ENCODE peak calls at places on chromosomes 1 and 21, in seven cellular contexts. W is B cell; D is MCF 10A; L is BE2C; U is cardiac muscle cell; Z is CD4-positive, alpha-beta T cell; H is sigmoid colon. R is an unnamed sample.

GRCh38 chr1:9877962-9878361 is 32.1 kb downstream of the CTNNBIP1 start:
- DNase-seq in U (no peak), W (no peak), Z (no peak), D (peak), H (no peak), L (no peak), R (peak)

GRCh38 chr1:26064591-26064990 is 2.8 kb downstream of the TRIM63 start:
- DNase-seq in L (no peak), U (no peak), D (no peak), Z (no peak), W (no peak), H (no peak), R (no peak)

GRCh38 chr1:207998691-207999090 is 87.8 kb upstream of the CD34 start:
- DNase-seq in W (no peak), Z (no peak), U (no peak), D (no peak), L (no peak), H (no peak), R (no peak)

GRCh38 chr1:94922756-94923465 is 4.0 kb downstream of the CNN3 start:
- DNase-seq in W (no peak), H (no peak), L (no peak), D (peak), U (no peak), Z (no peak), R (no peak)

GRCh38 chr1:63968663-63969460 is 195.0 kb downstream of the ROR1 start:
- DNase-seq in Z (no peak), D (peak), U (no peak), H (no peak), L (no peak), W (no peak), R (no peak)

GRCh38 chr1:11943619-11944018 is 9.1 kb downstream of the PLOD1 start:
- DNase-seq in L (no peak), D (no peak), Z (no peak), W (no peak), U (no peak), H (no peak), R (no peak)

GRCh38 chr1:53592521-53592982 is 133.4 kb downstream of the DMRTB1 start:
- DNase-seq in U (no peak), Z (no peak), L (no peak), H (peak), D (peak), W (no peak), R (no peak)

GRCh38 chr1:1684031-1684681 is 8.4 kb downstream of the SLC35E2B start:
- DNase-seq in D (no peak), H (no peak), Z (no peak), L (peak), U (no peak), W (no peak), R (no peak)

GRCh38 chr1:203380395-203381150 is 29.7 kb upstream of the FMOD start:
- DNase-seq in D (no peak), Z (no peak), W (no peak), H (no peak), L (no peak), U (no peak), R (no peak)

GRCh38 chr1:66676616-66677298 is 75.5 kb upstream of the DYNLT5 start:
- DNase-seq in U (no peak), W (no peak), Z (no peak), D (peak), H (no peak), L (no peak), R (peak)

GRCh38 chr1:218611916-218612580 is 266.9 kb downstream of the TGFB2 start:
- DNase-seq in Z (no peak), W (no peak), H (no peak), L (no peak), U (no peak), D (no peak), R (no peak)

GRCh38 chr1:20867847-20868246 is 80.7 kb upstream of the HP1BP3 start:
- DNase-seq in W (no peak), U (no peak), Z (no peak), H (no peak), L (no peak), D (peak), R (no peak)

GRCh38 chr1:26450906-26451305 is 18.8 kb downstream of the DHDDS start:
- DNase-seq in Z (no peak), L (no peak), W (no peak), D (no peak), H (no peak), U (no peak), R (no peak)

GRCh38 chr1:39829791-39830533 is 41.3 kb upstream of the BMP8B start:
- DNase-seq in W (no peak), U (no peak), H (no peak), D (no peak), Z (no peak), L (no peak), R (no peak)

GRCh38 chr21:16082038-16082816 is 352.4 kb downstream of the USP25 start:
- DNase-seq in L (no peak), W (no peak), H (no peak), Z (no peak), D (peak), U (peak), R (no peak)

GRCh38 chr1:159132271-159132881 is 39.0 kb upstream of the CADM3 start:
- DNase-seq in L (peak), D (peak), W (peak), Z (peak), H (peak), U (peak), R (peak)

GRCh38 chr1:214445846-214446614 is 105.4 kb downstream of the PTPN14 start:
- DNase-seq in W (no peak), D (peak), U (no peak), L (no peak), H (no peak), Z (no peak), R (peak)

GRCh38 chr1:198726455-198726854 is 87.6 kb downstream of the PTPRC start:
- DNase-seq in H (no peak), U (no peak), Z (no peak), W (no peak), L (no peak), D (no peak), R (no peak)

GRCh38 chr1:209335090-209335692 is 248.3 kb upstream of the CAMK1G start:
- DNase-seq in H (no peak), L (peak), D (peak), W (no peak), U (peak), Z (no peak), R (peak)

GRCh38 chr1:156124557-156125483 is 10.3 kb downstream of the LMNA start:
- DNase-seq in L (no peak), Z (no peak), H (no peak), W (no peak), D (peak), U (no peak), R (no peak)

GRCh38 chr1:212315907-212316306 is 30.7 kb downstream of the PPP2R5A start:
- DNase-seq in D (peak), Z (no peak), W (no peak), H (no peak), L (no peak), U (no peak), R (no peak)

GRCh38 chr1:178024504-178024903 is 54.6 kb upstream of the SEC16B start:
- DNase-seq in D (no peak), Z (no peak), L (no peak), W (no peak), H (no peak), U (no peak), R (no peak)

GRCh38 chr1:23548704-23549143 is 10.6 kb downstream of the ID3 start:
- DNase-seq in Z (no peak), U (no peak), W (no peak), H (peak), L (peak), D (no peak), R (no peak)

GRCh38 chr1:185238447-185238846 is 78.6 kb downstream of the IVNS1ABP start:
- DNase-seq in Z (no peak), W (no peak), L (no peak), H (no peak), U (no peak), D (peak), R (peak)

GRCh38 chr1:43367026-43367903 is 546 bp downstream of the ELOVL1 start:
- DNase-seq in U (no peak), D (peak), Z (peak), W (peak), H (no peak), L (no peak), R (peak)

GRCh38 chr1:5509664-5510452 is 482.4 kb downstream of the NPHP4 start:
- DNase-seq in W (peak), U (peak), Z (peak), D (peak), L (peak), H (no peak), R (peak)

GRCh38 chr1:216535751-216536150 is 112.5 kb upstream of the USH2A start:
- DNase-seq in Z (no peak), D (no peak), L (no peak), W (no peak), H (no peak), U (no peak), R (no peak)

GRCh38 chr1:31769720-31770390 is 5.7 kb upstream of the ADGRB2 start:
- DNase-seq in L (peak), D (peak), U (peak), H (no peak), W (no peak), Z (no peak), R (no peak)

GRCh38 chr1:103129255-103129654 is 20.9 kb upstream of the COL11A1 start:
- DNase-seq in L (no peak), Z (no peak), W (no peak), U (no peak), H (no peak), D (peak), R (no peak)

GRCh38 chr1:115423776-115424175 is 85.7 kb upstream of the NGF start:
- DNase-seq in Z (no peak), D (no peak), L (no peak), W (no peak), H (no peak), U (no peak), R (no peak)

GRCh38 chr1:110556471-110556807 is 37.5 kb upstream of the KCNA10 start:
- DNase-seq in Z (no peak), H (peak), W (no peak), L (no peak), U (no peak), D (no peak), R (no peak)

GRCh38 chr1:207831517-207832327 is 79.2 kb downstream of the CD34 start:
- DNase-seq in H (peak), L (no peak), D (no peak), Z (no peak), U (no peak), W (no peak), R (no peak)

GRCh38 chr1:11114966-11115365 is 15.3 kb upstream of the EXOSC10 start:
- DNase-seq in D (no peak), H (no peak), W (no peak), Z (no peak), U (no peak), L (no peak), R (no peak)

GRCh38 chr1:19647643-19648042 is 3.5 kb downstream of the NBL1 start:
- DNase-seq in H (no peak), U (no peak), L (no peak), Z (peak), D (no peak), W (no peak), R (no peak)

GRCh38 chr1:229913491-229913890 is 153.5 kb upstream of the GALNT2 start:
- DNase-seq in W (no peak), L (peak), U (peak), D (no peak), Z (no peak), H (no peak), R (no peak)

GRCh38 chr21:39094847-39095525 is 88.3 kb downstream of the PSMG1 start:
- DNase-seq in U (no peak), Z (no peak), L (no peak), D (no peak), H (no peak), W (no peak), R (no peak)

GRCh38 chr1:228695015-228695955 is 40.0 kb upstream of the RHOU start:
- DNase-seq in Z (no peak), L (no peak), W (no peak), D (peak), U (no peak), H (no peak), R (peak)

GRCh38 chr1:182299728-182300581 is 91.6 kb downstream of the GLUL start:
- DNase-seq in W (no peak), H (peak), L (no peak), D (peak), Z (no peak), U (no peak), R (peak)

GRCh38 chr1:182602945-182603645 is 1.1 kb downstream of the RGS16 start:
- DNase-seq in W (no peak), H (no peak), D (no peak), U (no peak), L (no peak), Z (no peak), R (no peak)

GRCh38 chr1:184028854-184029623 is 8.5 kb downstream of the COLGALT2 start:
- DNase-seq in H (no peak), Z (no peak), W (no peak), D (peak), L (peak), U (peak), R (no peak)
- TF ChIP-seq CTCF in H (no peak), Z (no peak), W (no peak), D (no peak), L (no peak), U (no peak), R (no peak)

GRCh38 chr1:172778461-172779455 is 119.9 kb downstream of the FASLG start:
- DNase-seq in L (no peak), H (no peak), W (no peak), D (peak), U (no peak), Z (no peak), R (no peak)
- TF ChIP-seq CTCF in L (peak), H (no peak), W (peak), D (peak), U (peak), Z (peak), R (no peak)

GRCh38 chr1:99648107-99648506 is 2.2 kb downstream of the PALMD start:
- DNase-seq in Z (no peak), U (no peak), H (no peak), D (peak), L (peak), W (no peak), R (no peak)
- TF ChIP-seq CTCF in Z (no peak), U (no peak), H (no peak), D (no peak), L (peak), W (no peak), R (peak)

DNA sequence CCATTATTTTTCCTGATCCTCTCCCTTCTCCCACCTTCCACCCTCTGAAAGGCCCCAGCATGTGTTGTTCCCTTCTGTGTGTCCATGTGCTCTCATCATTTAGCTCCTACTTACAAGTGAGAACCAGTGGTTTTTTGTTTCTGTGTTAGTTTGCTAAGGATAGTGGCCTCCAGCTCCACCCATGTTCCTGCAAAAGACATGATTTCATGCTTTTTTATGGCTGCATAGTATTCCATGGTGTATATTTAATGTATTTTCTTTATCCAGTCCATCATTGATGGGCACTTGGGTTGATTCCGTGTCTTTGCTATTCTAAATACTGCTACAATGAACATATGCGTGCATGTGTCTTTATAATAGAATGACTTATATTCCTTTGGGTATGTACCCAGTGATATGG is 89.4 kb upstream of the C1orf174 start:
- DNase-seq in L (no peak), W (no peak), Z (no peak), U (no peak), D (no peak), H (no peak), R (no peak)
- TF ChIP-seq CTCF in L (no peak), W (no peak), Z (no peak), U (no peak), D (no peak), H (no peak), R (no peak)

DNA sequence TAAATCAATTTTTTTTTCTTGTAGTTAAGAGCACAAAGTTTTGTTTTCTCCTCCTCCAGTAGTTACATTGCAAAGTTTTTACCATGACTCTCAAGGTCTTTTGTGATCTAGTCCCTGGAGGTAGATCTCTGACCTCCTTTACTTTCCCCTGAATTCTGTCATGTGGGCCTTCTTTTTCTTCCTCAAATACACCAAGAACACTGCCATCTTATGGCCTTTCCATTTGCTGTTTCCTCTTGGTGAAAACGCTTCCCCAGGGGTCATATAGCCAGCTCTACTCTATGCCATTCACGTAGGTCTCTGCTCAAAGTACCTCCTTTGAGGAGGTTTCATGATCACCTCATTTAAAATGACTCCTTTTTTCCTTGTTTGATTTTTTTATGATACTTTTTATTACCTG is 2.7 kb downstream of the DDX20 start:
- DNase-seq in H (no peak), U (no peak), L (no peak), W (no peak), Z (no peak), D (no peak), R (no peak)
- TF ChIP-seq CTCF in H (no peak), U (peak), L (peak), W (no peak), Z (no peak), D (no peak), R (no peak)

GRCh38 chr1:244011251-244011650 is 39.8 kb upstream of the ZBTB18 start:
- DNase-seq in U (no peak), H (no peak), L (no peak), Z (no peak), D (no peak), W (no peak), R (no peak)

GRCh38 chr1:244012232-244012631 is 38.9 kb upstream of the ZBTB18 start:
- DNase-seq in L (peak), H (no peak), D (peak), Z (no peak), W (no peak), U (no peak), R (peak)

GRCh38 chr1:244010599-244011211 is 40.4 kb upstream of the ZBTB18 start:
- DNase-seq in H (no peak), D (no peak), Z (no peak), U (no peak), L (no peak), W (no peak), R (no peak)

GRCh38 chr1:244011796-244012195 is 39.3 kb upstream of the ZBTB18 start:
- DNase-seq in Z (no peak), U (no peak), W (no peak), L (no peak), D (no peak), H (no peak), R (no peak)

DNA sequence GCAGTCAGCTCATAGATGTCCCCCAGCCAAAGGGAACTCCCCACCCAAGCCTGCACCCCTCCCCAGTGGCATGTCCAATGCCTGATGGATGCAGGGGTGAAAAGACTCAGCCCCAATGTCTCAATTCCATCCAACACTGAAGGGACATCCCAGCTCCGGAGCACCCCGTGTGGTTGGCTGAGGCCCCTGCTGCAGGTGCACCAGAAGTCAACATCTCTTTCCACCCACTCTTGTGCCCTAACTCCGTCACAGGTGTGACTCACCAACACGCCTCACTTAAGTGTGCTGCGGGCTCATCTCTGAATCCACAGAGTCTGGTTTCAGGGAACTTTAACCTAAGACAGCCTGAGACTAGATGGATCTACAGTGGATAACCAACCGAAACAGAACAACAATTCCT is 40.9 kb upstream of the ZBTB18 start:
- DNase-seq in D (peak), Z (no peak), W (no peak), U (no peak), H (no peak), L (no peak), R (no peak)
- TF ChIP-seq CTCF in D (no peak), Z (no peak), W (no peak), U (no peak), H (no peak), L (peak), R (no peak)

DNA sequence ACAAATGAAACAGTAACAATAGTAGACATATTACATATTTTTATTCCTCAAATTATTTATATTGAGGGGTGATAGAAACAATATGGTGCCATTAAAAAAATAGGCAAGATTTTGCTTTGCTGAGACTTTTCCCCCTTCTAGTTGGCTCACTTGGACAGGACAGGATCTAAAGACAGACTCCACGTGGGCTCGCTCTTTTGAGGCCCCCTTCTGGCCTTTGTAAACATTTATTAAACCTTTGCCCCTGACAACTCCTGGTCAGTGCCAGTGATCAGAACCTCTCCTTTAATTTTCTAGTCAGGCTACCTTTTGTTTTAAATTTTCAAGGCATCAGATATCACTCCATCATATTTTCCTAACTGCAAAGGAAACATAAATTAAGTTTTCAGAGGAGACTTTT is 49.7 kb upstream of the IFI44L start:
- DNase-seq in W (no peak), Z (no peak), U (no peak), D (peak), H (no peak), L (no peak), R (no peak)
- TF ChIP-seq CTCF in W (no peak), Z (no peak), U (no peak), D (no peak), H (no peak), L (no peak), R (no peak)

GRCh38 chr1:160418483-160418882 is 18.1 kb downstream of the VANGL2 start:
- DNase-seq in L (no peak), W (peak), H (no peak), Z (no peak), D (no peak), U (no peak), R (no peak)

GRCh38 chr1:160415696-160416298 is 15.4 kb downstream of the VANGL2 start:
- DNase-seq in H (no peak), Z (no peak), D (no peak), W (peak), L (no peak), U (no peak), R (no peak)

GRCh38 chr1:160413716-160414115 is 13.4 kb downstream of the VANGL2 start:
- DNase-seq in D (no peak), U (no peak), Z (no peak), L (no peak), H (no peak), W (peak), R (no peak)

GRCh38 chr1:160414836-160415235 is 14.5 kb downstream of the VANGL2 start:
- DNase-seq in D (peak), Z (no peak), H (no peak), W (no peak), L (no peak), U (no peak), R (peak)

DNA sequence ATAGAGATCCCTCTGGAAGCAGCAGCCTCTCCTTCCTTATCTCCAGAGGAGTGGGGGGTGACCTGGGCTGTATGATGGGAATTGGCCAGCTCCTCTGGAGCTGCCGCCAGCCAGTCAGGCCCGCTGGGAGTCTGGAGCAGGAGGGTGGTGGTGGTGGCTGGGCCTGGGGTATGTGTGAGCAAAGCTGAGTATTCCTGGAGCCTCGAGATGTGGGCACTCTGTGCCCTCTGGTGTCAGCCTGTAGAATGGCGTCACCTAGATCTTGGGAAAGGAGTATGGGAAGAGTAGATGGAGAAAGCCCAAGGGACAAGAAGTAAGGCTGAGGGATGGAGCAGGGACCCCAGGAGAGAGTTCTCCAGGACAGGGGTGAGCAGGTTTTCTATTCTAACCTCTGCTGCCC is 16.0 kb downstream of the VANGL2 start:
- DNase-seq in D (peak), L (peak), H (no peak), Z (no peak), U (peak), W (peak), R (peak)
- TF ChIP-seq CTCF in D (peak), L (peak), H (peak), Z (no peak), U (peak), W (no peak), R (peak)

GRCh38 chr1:227482021-227482299 is 81.4 kb upstream of the ZNF678 start:
- DNase-seq in U (no peak), L (no peak), H (no peak), D (no peak), Z (no peak), W (no peak), R (no peak)
- TF ChIP-seq CTCF in U (no peak), L (no peak), H (no peak), D (no peak), Z (no peak), W (no peak), R (no peak)

R was measured in RWPE1.